ENCODE peak calls at places on chromosomes 3 and 15, in five cellular contexts. I is nucleus accumbens, G is activated T-cell treated with anti-CD3 and anti-CD28 coated beads for 1 hour, T is head of caudate nucleus, F is astrocyte. D is an unnamed sample.
A peak's percentile ranks its signal among the peaks of the same experiment; 100 is the strongest.

GRCh38 chr3:181056276-181056675 is 66.7 kb upstream of the DNAJC19 start:
- DNase-seq in I (no peak), G (no peak), T (no peak), F (no peak), D (peak; percentile 11)

GRCh38 chr3:24242012-24242698 is 252.5 kb downstream of the THRB start:
- DNase-seq in I (no peak), G (no peak), T (peak; percentile 42), F (peak; percentile 82), D (peak; percentile 19)

GRCh38 chr3:28989646-28990089 is 291.2 kb upstream of the RBMS3 start:
- DNase-seq in I (no peak), G (no peak), T (no peak), F (no peak), D (no peak)

GRCh38 chr15:57681011-57681410 is 25.5 kb upstream of the POLR2M start:
- DNase-seq in I (no peak), G (no peak), T (no peak), F (no peak), D (no peak)

GRCh38 chr15:25067725-25068309 is 113.0 kb downstream of the SNRPN start:
- DNase-seq in I (no peak), G (no peak), T (no peak), F (no peak), D (no peak)

GRCh38 chr3:126258670-126259069 is 78.3 kb upstream of the ALDH1L1 start:
- DNase-seq in I (no peak), G (no peak), T (no peak), F (no peak), D (no peak)

GRCh38 chr3:107574650-107575049 is 51.9 kb downstream of the BBX start:
- DNase-seq in I (no peak), G (no peak), T (no peak), F (peak; percentile 17), D (no peak)

GRCh38 chr3:52529376-52530333 is 4.0 kb downstream of the NT5DC2 start:
- DNase-seq in I (no peak), G (no peak), T (no peak), F (peak; percentile 43), D (no peak)

GRCh38 chr3:104785966-104786365 is 580.7 kb upstream of the ALCAM start:
- DNase-seq in I (no peak), G (no peak), T (no peak), F (peak; percentile 43), D (no peak)

GRCh38 chr3:58496206-58496605 is 4.3 kb downstream of the KCTD6 start:
- DNase-seq in I (no peak), G (no peak), T (no peak), F (no peak), D (no peak)

GRCh38 chr3:46359748-46360509 is 6.0 kb downstream of the CCR2 start:
- DNase-seq in I (no peak), G (no peak), T (peak; percentile 67), F (peak; percentile 28), D (peak; percentile 22)

GRCh38 chr15:92619380-92620101 is 36.0 kb downstream of the FAM174B start:
- DNase-seq in I (no peak), G (no peak), T (no peak), F (peak; percentile 64), D (no peak)

GRCh38 chr15:69574506-69574905 is 121.9 kb downstream of the RPLP1 start:
- DNase-seq in I (no peak), G (no peak), T (no peak), F (no peak), D (no peak)

GRCh38 chr3:48268381-48268935 is 27.6 kb downstream of the ZNF589 start:
- DNase-seq in I (peak; percentile 57), G (peak; percentile 62), T (peak; percentile 94), F (peak; percentile 14), D (no peak)

GRCh38 chr3:193599393-193599792 is 6.4 kb downstream of the OPA1 start:
- DNase-seq in I (no peak), G (no peak), T (no peak), F (no peak), D (no peak)

GRCh38 chr3:42708611-42709151 is 6.1 kb upstream of the HHATL start:
- DNase-seq in I (no peak), G (no peak), T (no peak), F (no peak), D (no peak)

GRCh38 chr3:63832395-63832794 is 13.3 kb downstream of the C3orf49 start:
- DNase-seq in I (no peak), G (no peak), T (no peak), F (no peak), D (no peak)

GRCh38 chr3:27078246-27078913 is 290.8 kb downstream of the NEK10 start:
- DNase-seq in I (no peak), G (no peak), T (no peak), F (no peak), D (no peak)

GRCh38 chr3:62154457-62155148 is 218.7 kb downstream of the FEZF2 start:
- DNase-seq in I (no peak), G (no peak), T (no peak), F (no peak), D (no peak)

GRCh38 chr3:122754867-122755835 is 38.5 kb downstream of the HSPBAP1 start:
- DNase-seq in I (no peak), G (no peak), T (no peak), F (no peak), D (no peak)

GRCh38 chr3:170081079-170081741 is 43.4 kb downstream of the GPR160 start:
- DNase-seq in I (no peak), G (no peak), T (no peak), F (peak; percentile 79), D (no peak)

GRCh38 chr3:57130426-57131209 is 34.5 kb downstream of the IL17RD start:
- DNase-seq in I (no peak), G (no peak), T (no peak), F (no peak), D (peak; percentile 21)

GRCh38 chr3:143672396-143673165 is 175.7 kb downstream of the SLC9A9 start:
- DNase-seq in I (no peak), G (no peak), T (peak; percentile 63), F (no peak), D (no peak)

GRCh38 chr15:50257924-50258323 is 7.6 kb downstream of the HDC start:
- DNase-seq in I (no peak), G (no peak), T (no peak), F (peak; percentile 51), D (no peak)

GRCh38 chr3:112687214-112687613 is 46.3 kb upstream of the CCDC80 start:
- DNase-seq in I (no peak), G (no peak), T (no peak), F (no peak), D (no peak)

GRCh38 chr15:57462391-57462790 is 86.1 kb downstream of the CGNL1 start:
- DNase-seq in I (no peak), G (no peak), T (no peak), F (no peak), D (no peak)

GRCh38 chr3:38968403-38968802 is 83.3 kb downstream of the SCN11A start:
- DNase-seq in I (no peak), G (no peak), T (no peak), F (no peak), D (no peak)

GRCh38 chr3:124552224-124552623 is 178.0 kb upstream of the UMPS start:
- DNase-seq in I (no peak), G (no peak), T (no peak), F (peak; percentile 31), D (no peak)

GRCh38 chr3:65963787-65964707 is 74.7 kb downstream of the MAGI1 start:
- DNase-seq in I (no peak), G (no peak), T (no peak), F (peak; percentile 96), D (no peak)

D was measured in NCI-H774.